ENCODE peak calls at places on chromosomes 5 and 9, in four cellular contexts. One of them, this sample, is unnamed.

GRCh38 chr9:112226091-112226490 is 51.0 kb upstream of the SUSD1 start:
- DNase-seq in HepG2: no peak
- DNase-seq in H1: no peak
- DNase-seq in GM12878: no peak
- DNase-seq in this sample: no peak

GRCh38 chr5:126965061-126965475 is 65.3 kb downstream of the MARCHF3 start:
- DNase-seq in HepG2: no peak
- DNase-seq in H1: no peak
- DNase-seq in GM12878: peak
- DNase-seq in this sample: no peak

GRCh38 chr9:4048441-4048840 is 251.4 kb downstream of the GLIS3 start:
- DNase-seq in HepG2: no peak
- DNase-seq in H1: no peak
- DNase-seq in GM12878: no peak
- DNase-seq in this sample: no peak

GRCh38 chr9:17422994-17423680 is 155.7 kb upstream of the SH3GL2 start:
- DNase-seq in HepG2: no peak
- DNase-seq in H1: no peak
- DNase-seq in GM12878: no peak
- DNase-seq in this sample: no peak

GRCh38 chr5:167644619-167645018 is 646.8 kb upstream of the WWC1 start:
- DNase-seq in HepG2: no peak
- DNase-seq in H1: no peak
- DNase-seq in GM12878: no peak
- DNase-seq in this sample: no peak

GRCh38 chr5:65142511-65143011 is 339.2 kb downstream of the ADAMTS6 start:
- DNase-seq in HepG2: no peak
- DNase-seq in H1: no peak
- DNase-seq in GM12878: no peak
- DNase-seq in this sample: peak

GRCh38 chr9:97812247-97812543 is 40.8 kb upstream of the FOXE1 start:
- DNase-seq in HepG2: no peak
- DNase-seq in H1: no peak
- DNase-seq in GM12878: no peak
- DNase-seq in this sample: no peak

GRCh38 chr9:113219972-113220371 is 1.1 kb downstream of the FKBP15 start:
- DNase-seq in HepG2: no peak
- DNase-seq in H1: no peak
- DNase-seq in GM12878: peak
- DNase-seq in this sample: no peak

GRCh38 chr5:129359450-129359849 is 100.6 kb upstream of the ADAMTS19 start:
- DNase-seq in HepG2: no peak
- DNase-seq in H1: no peak
- DNase-seq in GM12878: no peak
- DNase-seq in this sample: no peak

GRCh38 chr9:5360341-5360740 is 20.7 kb upstream of the RLN1 start:
- DNase-seq in HepG2: no peak
- DNase-seq in H1: no peak
- DNase-seq in GM12878: no peak
- DNase-seq in this sample: no peak

GRCh38 chr9:107269681-107270080 is 13.4 kb upstream of the RAD23B start:
- DNase-seq in HepG2: peak
- DNase-seq in H1: no peak
- DNase-seq in GM12878: no peak
- DNase-seq in this sample: no peak

GRCh38 chr9:33778700-33779351 is 16.5 kb upstream of the PRSS3 start:
- DNase-seq in HepG2: peak
- DNase-seq in H1: peak
- DNase-seq in GM12878: peak
- DNase-seq in this sample: peak

GRCh38 chr9:135992486-135993408 is 31.6 kb upstream of the UBAC1 start:
- DNase-seq in HepG2: peak
- DNase-seq in H1: peak
- DNase-seq in GM12878: no peak
- DNase-seq in this sample: peak

GRCh38 chr9:116476935-116477381 is 210.1 kb upstream of the TRIM32 start:
- DNase-seq in HepG2: no peak
- DNase-seq in H1: peak
- DNase-seq in GM12878: no peak
- DNase-seq in this sample: no peak

GRCh38 chr5:167945542-167946384 is 345.7 kb upstream of the WWC1 start:
- DNase-seq in HepG2: no peak
- DNase-seq in H1: no peak
- DNase-seq in GM12878: no peak
- DNase-seq in this sample: no peak

GRCh38 chr5:37704406-37704805 is 135.4 kb downstream of the GDNF start:
- DNase-seq in HepG2: no peak
- DNase-seq in H1: no peak
- DNase-seq in GM12878: no peak
- DNase-seq in this sample: no peak

GRCh38 chr5:55868846-55869245 is 17.7 kb downstream of the IL31RA start:
- DNase-seq in HepG2: peak
- DNase-seq in H1: no peak
- DNase-seq in GM12878: no peak
- DNase-seq in this sample: no peak

GRCh38 chr5:55866934-55867333 is 15.8 kb downstream of the IL31RA start:
- DNase-seq in HepG2: no peak
- DNase-seq in H1: no peak
- DNase-seq in GM12878: no peak
- DNase-seq in this sample: no peak

GRCh38 chr5:55864606-55865541 is 13.7 kb downstream of the IL31RA start:
- DNase-seq in HepG2: peak
- DNase-seq in H1: no peak
- DNase-seq in GM12878: no peak
- DNase-seq in this sample: no peak

GRCh38 chr5:55866485-55866884 is 15.3 kb downstream of the IL31RA start:
- DNase-seq in HepG2: no peak
- DNase-seq in H1: no peak
- DNase-seq in GM12878: no peak
- DNase-seq in this sample: no peak

GRCh38 chr5:55865831-55866230 is 14.7 kb downstream of the IL31RA start:
- DNase-seq in HepG2: peak
- DNase-seq in H1: no peak
- DNase-seq in GM12878: no peak
- DNase-seq in this sample: no peak
- TF ChIP-seq ZNF274 in HepG2: no peak
- TF ChIP-seq ZNF274 in H1: no peak
- TF ChIP-seq ZNF274 in GM12878: no peak
- TF ChIP-seq ZNF274 in this sample: no peak

GRCh38 chr5:6387970-6388369 is 9.6 kb upstream of the MED10 start:
- DNase-seq in HepG2: no peak
- DNase-seq in H1: no peak
- DNase-seq in GM12878: no peak
- DNase-seq in this sample: no peak

GRCh38 chr5:6383376-6383775 is 5.0 kb upstream of the MED10 start:
- DNase-seq in HepG2: peak
- DNase-seq in H1: no peak
- DNase-seq in GM12878: no peak
- DNase-seq in this sample: no peak

GRCh38 chr5:6389397-6389796 is 11.1 kb upstream of the MED10 start:
- DNase-seq in HepG2: no peak
- DNase-seq in H1: no peak
- DNase-seq in GM12878: no peak
- DNase-seq in this sample: no peak

GRCh38 chr5:6386270-6386669 is 7.9 kb upstream of the MED10 start:
- DNase-seq in HepG2: no peak
- DNase-seq in H1: no peak
- DNase-seq in GM12878: no peak
- DNase-seq in this sample: no peak

DNA sequence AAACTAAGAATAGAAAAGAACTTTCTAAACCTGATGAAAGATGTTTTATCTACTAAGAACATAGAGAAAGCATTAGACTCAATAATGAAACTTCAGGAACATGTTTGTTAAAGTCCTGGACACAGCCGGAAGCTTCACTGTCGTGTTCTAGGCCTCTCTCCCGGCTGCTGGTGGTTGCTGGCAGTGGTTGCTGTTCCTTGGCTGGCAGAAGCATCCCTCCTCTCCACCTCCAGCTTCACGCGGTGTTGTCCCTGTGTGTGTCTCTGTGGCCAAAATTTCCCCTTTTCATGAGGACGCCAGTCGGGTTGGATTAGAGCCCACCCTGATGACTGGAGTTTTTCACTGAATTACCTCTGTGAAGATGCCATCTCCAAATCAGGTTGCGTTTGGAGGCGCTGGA is 6.5 kb upstream of the MED10 start:
- DNase-seq in HepG2: no peak
- DNase-seq in H1: no peak
- DNase-seq in GM12878: no peak
- DNase-seq in this sample: no peak
- TF ChIP-seq SUZ12 in HepG2: no peak
- TF ChIP-seq SUZ12 in H1: no peak
- TF ChIP-seq SUZ12 in GM12878: no peak
- TF ChIP-seq SUZ12 in this sample: no peak

GRCh38 chr5:179731791-179732411 is 721 bp upstream of the MAML1 start:
- DNase-seq in HepG2: peak
- DNase-seq in H1: peak
- DNase-seq in GM12878: peak
- DNase-seq in this sample: no peak
- TF ChIP-seq ZNF274 in HepG2: no peak
- TF ChIP-seq ZNF274 in H1: no peak
- TF ChIP-seq ZNF274 in GM12878: no peak
- TF ChIP-seq ZNF274 in this sample: no peak

DNA sequence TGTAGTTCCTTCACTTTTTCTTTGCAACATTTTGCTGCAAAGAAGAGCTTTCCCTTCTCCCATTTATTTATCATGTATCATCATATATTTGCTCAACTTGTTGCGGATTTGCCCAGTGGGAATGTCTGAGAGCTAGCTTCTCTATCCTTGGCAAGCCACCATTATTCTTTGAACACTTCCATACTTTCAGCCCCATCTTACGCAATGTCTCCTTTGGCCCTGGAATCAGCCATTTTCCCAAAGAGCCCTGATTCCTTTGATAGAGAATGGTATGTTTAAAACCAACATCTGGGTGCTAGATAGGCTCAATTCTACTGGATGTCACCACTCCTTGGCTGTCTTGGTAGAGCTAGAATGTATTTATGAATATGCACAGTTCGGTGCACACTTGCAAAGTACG is 12.6 kb upstream of the SETD9 start:
- DNase-seq in HepG2: no peak
- DNase-seq in H1: no peak
- DNase-seq in GM12878: no peak
- DNase-seq in this sample: no peak
- TF ChIP-seq SUZ12 in HepG2: no peak
- TF ChIP-seq SUZ12 in H1: no peak
- TF ChIP-seq SUZ12 in GM12878: no peak
- TF ChIP-seq SUZ12 in this sample: no peak

GRCh38 chr5:111829701-111830100 is 72.7 kb upstream of the NREP start:
- DNase-seq in HepG2: no peak
- DNase-seq in H1: no peak
- DNase-seq in GM12878: no peak
- DNase-seq in this sample: no peak
- TF ChIP-seq ZNF274 in HepG2: no peak
- TF ChIP-seq ZNF274 in H1: no peak
- TF ChIP-seq ZNF274 in GM12878: no peak
- TF ChIP-seq ZNF274 in this sample: no peak

DNA sequence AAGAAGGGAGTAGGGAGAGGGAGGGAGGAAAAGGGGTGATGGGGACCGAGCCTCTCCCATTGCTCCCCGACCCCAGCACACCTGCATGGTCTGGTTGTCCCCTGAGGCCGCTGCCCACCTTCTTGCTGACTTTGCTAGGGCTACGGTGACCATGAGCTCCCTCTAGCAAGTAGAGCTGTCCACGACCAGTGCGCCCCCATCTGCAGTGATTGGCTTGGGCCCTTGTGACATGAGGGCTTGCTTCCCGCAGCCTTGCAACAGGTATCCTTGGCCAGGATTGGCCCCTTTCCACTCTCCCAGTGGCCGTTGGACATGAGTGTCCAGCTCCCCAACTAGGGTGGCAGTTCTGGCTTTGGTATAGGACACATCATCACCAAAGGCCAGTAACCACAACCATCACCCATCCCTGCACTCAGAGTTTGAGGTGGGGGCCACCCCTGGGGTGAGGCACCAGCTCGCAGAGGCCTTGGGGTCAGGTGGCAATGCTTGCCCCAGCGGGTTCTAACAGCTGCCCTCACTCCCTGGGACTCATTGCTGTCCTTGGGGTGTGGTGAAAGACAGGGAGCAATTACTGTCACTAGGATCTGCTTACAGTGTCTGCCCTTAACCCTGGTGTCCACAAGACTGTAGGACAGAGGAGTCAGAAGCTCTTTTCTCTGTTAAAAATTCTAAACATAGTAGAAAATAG is 17.2 kb upstream of the NINJ1 start:
- DNase-seq in HepG2: no peak
- DNase-seq in H1: no peak
- DNase-seq in GM12878: no peak
- DNase-seq in this sample: no peak
- TF ChIP-seq SUZ12 in HepG2: no peak
- TF ChIP-seq SUZ12 in H1: no peak
- TF ChIP-seq SUZ12 in GM12878: no peak
- TF ChIP-seq SUZ12 in this sample: no peak